ENCODE peak calls at places on chromosomes 11 and 22, in nine cellular contexts. One of them, this sample, is unnamed.

GRCh38 chr11:72591785-72592490 is 82.3 kb downstream of the PDE2A start:
- DNase-seq in mammary epithelial cell: no peak
- DNase-seq in adrenal gland: no peak
- DNase-seq in IMR-90: no peak
- DNase-seq in heart left ventricle: no peak
- DNase-seq in stomach: no peak
- DNase-seq in ovary: no peak
- DNase-seq in sigmoid colon: no peak
- DNase-seq in H9: no peak
- DNase-seq in this sample: peak

GRCh38 chr11:76662656-76663460 is 7.7 kb downstream of the LRRC32 start:
- DNase-seq in mammary epithelial cell: no peak
- DNase-seq in adrenal gland: peak
- DNase-seq in IMR-90: no peak
- DNase-seq in heart left ventricle: no peak
- DNase-seq in stomach: no peak
- DNase-seq in ovary: no peak
- DNase-seq in sigmoid colon: peak
- DNase-seq in H9: no peak
- DNase-seq in this sample: no peak

GRCh38 chr22:46735747-46736608 is 2.1 kb downstream of the CERK start:
- DNase-seq in mammary epithelial cell: no peak
- DNase-seq in adrenal gland: no peak
- DNase-seq in IMR-90: no peak
- DNase-seq in heart left ventricle: no peak
- DNase-seq in stomach: no peak
- DNase-seq in ovary: no peak
- DNase-seq in sigmoid colon: no peak
- DNase-seq in H9: peak
- DNase-seq in this sample: no peak

GRCh38 chr11:118437736-118438125 is 1.4 kb downstream of the KMT2A start:
- DNase-seq in mammary epithelial cell: peak
- DNase-seq in adrenal gland: peak
- DNase-seq in IMR-90: peak
- DNase-seq in heart left ventricle: no peak
- DNase-seq in stomach: no peak
- DNase-seq in ovary: peak
- DNase-seq in sigmoid colon: peak
- DNase-seq in H9: peak
- DNase-seq in this sample: no peak

GRCh38 chr11:112174789-112175595 is at the start of gene BCO2:
- DNase-seq in mammary epithelial cell: peak
- DNase-seq in adrenal gland: peak
- DNase-seq in IMR-90: peak
- DNase-seq in heart left ventricle: peak
- DNase-seq in stomach: peak
- DNase-seq in ovary: peak
- DNase-seq in sigmoid colon: peak
- DNase-seq in H9: peak
- DNase-seq in this sample: peak

GRCh38 chr11:62370743-62371440 is 33.6 kb downstream of the ASRGL1 start:
- DNase-seq in mammary epithelial cell: no peak
- DNase-seq in adrenal gland: no peak
- DNase-seq in IMR-90: no peak
- DNase-seq in heart left ventricle: peak
- DNase-seq in stomach: peak
- DNase-seq in ovary: no peak
- DNase-seq in sigmoid colon: no peak
- DNase-seq in H9: peak
- DNase-seq in this sample: no peak

GRCh38 chr11:113553235-113553634 is 78.0 kb upstream of the DRD2 start:
- DNase-seq in mammary epithelial cell: peak
- DNase-seq in adrenal gland: no peak
- DNase-seq in IMR-90: peak
- DNase-seq in heart left ventricle: no peak
- DNase-seq in stomach: no peak
- DNase-seq in ovary: no peak
- DNase-seq in sigmoid colon: no peak
- DNase-seq in H9: peak
- DNase-seq in this sample: no peak

GRCh38 chr11:89405629-89406028 is 85.5 kb downstream of the NOX4 start:
- DNase-seq in mammary epithelial cell: peak
- DNase-seq in adrenal gland: no peak
- DNase-seq in IMR-90: no peak
- DNase-seq in heart left ventricle: no peak
- DNase-seq in stomach: no peak
- DNase-seq in ovary: no peak
- DNase-seq in sigmoid colon: no peak
- DNase-seq in H9: no peak
- DNase-seq in this sample: no peak

GRCh38 chr11:22079133-22079847 is 113.6 kb upstream of the ANO5 start:
- DNase-seq in mammary epithelial cell: no peak
- DNase-seq in adrenal gland: no peak
- DNase-seq in IMR-90: no peak
- DNase-seq in heart left ventricle: no peak
- DNase-seq in stomach: no peak
- DNase-seq in ovary: no peak
- DNase-seq in sigmoid colon: no peak
- DNase-seq in H9: no peak
- DNase-seq in this sample: no peak

GRCh38 chr11:2748061-2748813 is 48.4 kb upstream of the KCNQ1OT1 start:
- DNase-seq in mammary epithelial cell: no peak
- DNase-seq in adrenal gland: no peak
- DNase-seq in IMR-90: no peak
- DNase-seq in heart left ventricle: peak
- DNase-seq in stomach: no peak
- DNase-seq in ovary: no peak
- DNase-seq in sigmoid colon: peak
- DNase-seq in H9: no peak
- DNase-seq in this sample: peak

GRCh38 chr22:37534445-37534844 is 15.2 kb upstream of the CARD10 start:
- DNase-seq in mammary epithelial cell: no peak
- DNase-seq in adrenal gland: no peak
- DNase-seq in IMR-90: no peak
- DNase-seq in heart left ventricle: no peak
- DNase-seq in stomach: no peak
- DNase-seq in ovary: no peak
- DNase-seq in sigmoid colon: no peak
- DNase-seq in H9: no peak
- DNase-seq in this sample: no peak

GRCh38 chr22:46038516-46039430 is 61.8 kb upstream of the WNT7B start:
- DNase-seq in mammary epithelial cell: no peak
- DNase-seq in adrenal gland: no peak
- DNase-seq in IMR-90: no peak
- DNase-seq in heart left ventricle: no peak
- DNase-seq in stomach: no peak
- DNase-seq in ovary: peak
- DNase-seq in sigmoid colon: peak
- DNase-seq in H9: no peak
- DNase-seq in this sample: no peak

GRCh38 chr11:11843233-11843632 is 1.5 kb downstream of the USP47 start:
- DNase-seq in mammary epithelial cell: peak
- DNase-seq in adrenal gland: no peak
- DNase-seq in IMR-90: peak
- DNase-seq in heart left ventricle: no peak
- DNase-seq in stomach: no peak
- DNase-seq in ovary: no peak
- DNase-seq in sigmoid colon: no peak
- DNase-seq in H9: no peak
- DNase-seq in this sample: no peak

GRCh38 chr11:44727114-44727372 is 281 bp downstream of the TSPAN18 start:
- DNase-seq in mammary epithelial cell: no peak
- DNase-seq in adrenal gland: no peak
- DNase-seq in IMR-90: no peak
- DNase-seq in heart left ventricle: no peak
- DNase-seq in stomach: no peak
- DNase-seq in ovary: no peak
- DNase-seq in sigmoid colon: no peak
- DNase-seq in H9: no peak
- DNase-seq in this sample: no peak

GRCh38 chr11:22734628-22735345 is 68.4 kb downstream of the GAS2 start:
- DNase-seq in mammary epithelial cell: no peak
- DNase-seq in adrenal gland: no peak
- DNase-seq in IMR-90: no peak
- DNase-seq in heart left ventricle: no peak
- DNase-seq in stomach: no peak
- DNase-seq in ovary: no peak
- DNase-seq in sigmoid colon: no peak
- DNase-seq in H9: no peak
- DNase-seq in this sample: no peak

DNA sequence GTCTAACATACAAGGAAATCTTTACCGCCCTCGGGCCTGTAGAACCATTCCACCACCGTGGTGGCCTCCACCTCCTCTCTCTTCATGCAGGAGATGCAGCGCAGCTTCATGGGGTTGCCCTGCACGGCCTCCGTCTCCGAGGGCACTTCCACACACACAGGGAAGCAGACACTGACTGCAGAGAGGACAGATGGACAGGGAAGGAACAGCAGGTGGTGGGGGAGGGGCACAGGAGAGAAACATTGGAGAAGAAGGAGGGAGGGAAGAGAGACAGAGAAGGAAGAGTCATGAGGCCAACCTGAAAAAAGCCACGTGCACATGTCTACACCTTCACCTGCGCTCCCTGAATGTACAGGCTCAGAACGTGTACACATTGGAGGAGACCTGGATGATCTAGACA is 8.8 kb downstream of the SCN3B start:
- DNase-seq in mammary epithelial cell: no peak
- DNase-seq in adrenal gland: no peak
- DNase-seq in IMR-90: no peak
- DNase-seq in heart left ventricle: no peak
- DNase-seq in stomach: no peak
- DNase-seq in ovary: no peak
- DNase-seq in sigmoid colon: no peak
- DNase-seq in H9: no peak
- DNase-seq in this sample: no peak
- H3K27ac ChIP-seq in mammary epithelial cell: no peak
- H3K27ac ChIP-seq in adrenal gland: no peak
- H3K27ac ChIP-seq in IMR-90: no peak
- H3K27ac ChIP-seq in heart left ventricle: no peak
- H3K27ac ChIP-seq in stomach: no peak
- H3K27ac ChIP-seq in ovary: no peak
- H3K27ac ChIP-seq in sigmoid colon: no peak
- H3K27ac ChIP-seq in H9: no peak
- H3K27ac ChIP-seq in this sample: peak

GRCh38 chr11:108589136-108589535 is 4.4 kb downstream of the EXPH5 start:
- DNase-seq in mammary epithelial cell: no peak
- DNase-seq in adrenal gland: no peak
- DNase-seq in IMR-90: no peak
- DNase-seq in heart left ventricle: no peak
- DNase-seq in stomach: no peak
- DNase-seq in ovary: no peak
- DNase-seq in sigmoid colon: no peak
- DNase-seq in H9: no peak
- DNase-seq in this sample: no peak

GRCh38 chr11:108584973-108585372 is 8.6 kb downstream of the EXPH5 start:
- DNase-seq in mammary epithelial cell: no peak
- DNase-seq in adrenal gland: no peak
- DNase-seq in IMR-90: no peak
- DNase-seq in heart left ventricle: no peak
- DNase-seq in stomach: no peak
- DNase-seq in ovary: no peak
- DNase-seq in sigmoid colon: no peak
- DNase-seq in H9: no peak
- DNase-seq in this sample: no peak

GRCh38 chr11:108587109-108587508 is 6.5 kb downstream of the EXPH5 start:
- DNase-seq in mammary epithelial cell: no peak
- DNase-seq in adrenal gland: no peak
- DNase-seq in IMR-90: no peak
- DNase-seq in heart left ventricle: no peak
- DNase-seq in stomach: no peak
- DNase-seq in ovary: no peak
- DNase-seq in sigmoid colon: no peak
- DNase-seq in H9: no peak
- DNase-seq in this sample: no peak

GRCh38 chr11:108586600-108586999 is 7.0 kb downstream of the EXPH5 start:
- DNase-seq in mammary epithelial cell: no peak
- DNase-seq in adrenal gland: no peak
- DNase-seq in IMR-90: no peak
- DNase-seq in heart left ventricle: no peak
- DNase-seq in stomach: no peak
- DNase-seq in ovary: no peak
- DNase-seq in sigmoid colon: no peak
- DNase-seq in H9: no peak
- DNase-seq in this sample: no peak

GRCh38 chr11:108588287-108588686 is 5.3 kb downstream of the EXPH5 start:
- DNase-seq in mammary epithelial cell: no peak
- DNase-seq in adrenal gland: no peak
- DNase-seq in IMR-90: no peak
- DNase-seq in heart left ventricle: no peak
- DNase-seq in stomach: no peak
- DNase-seq in ovary: no peak
- DNase-seq in sigmoid colon: no peak
- DNase-seq in H9: no peak
- DNase-seq in this sample: no peak
- TF ChIP-seq CTCF in mammary epithelial cell: peak
- TF ChIP-seq CTCF in adrenal gland: no peak
- TF ChIP-seq CTCF in IMR-90: no peak
- TF ChIP-seq CTCF in heart left ventricle: no peak
- TF ChIP-seq CTCF in stomach: no peak
- TF ChIP-seq CTCF in ovary: no peak
- TF ChIP-seq CTCF in sigmoid colon: no peak
- TF ChIP-seq CTCF in H9: no peak
- TF ChIP-seq CTCF in this sample: no peak

GRCh38 chr22:48605856-48606255 is 1221.8 kb downstream of the BRD1 start:
- DNase-seq in mammary epithelial cell: no peak
- DNase-seq in adrenal gland: peak
- DNase-seq in IMR-90: no peak
- DNase-seq in heart left ventricle: peak
- DNase-seq in stomach: no peak
- DNase-seq in ovary: peak
- DNase-seq in sigmoid colon: no peak
- DNase-seq in H9: no peak
- DNase-seq in this sample: no peak
- H3K27ac ChIP-seq in mammary epithelial cell: no peak
- H3K27ac ChIP-seq in adrenal gland: no peak
- H3K27ac ChIP-seq in IMR-90: no peak
- H3K27ac ChIP-seq in heart left ventricle: no peak
- H3K27ac ChIP-seq in stomach: no peak
- H3K27ac ChIP-seq in ovary: no peak
- H3K27ac ChIP-seq in sigmoid colon: no peak
- H3K27ac ChIP-seq in H9: no peak
- H3K27ac ChIP-seq in this sample: no peak

GRCh38 chr11:114651145-114651718 is 27.1 kb upstream of the NXPE2 start:
- DNase-seq in mammary epithelial cell: no peak
- DNase-seq in adrenal gland: no peak
- DNase-seq in IMR-90: no peak
- DNase-seq in heart left ventricle: no peak
- DNase-seq in stomach: no peak
- DNase-seq in ovary: no peak
- DNase-seq in sigmoid colon: no peak
- DNase-seq in H9: no peak
- DNase-seq in this sample: no peak
- TF ChIP-seq CTCF in mammary epithelial cell: no peak
- TF ChIP-seq CTCF in adrenal gland: no peak
- TF ChIP-seq CTCF in IMR-90: no peak
- TF ChIP-seq CTCF in heart left ventricle: no peak
- TF ChIP-seq CTCF in stomach: no peak
- TF ChIP-seq CTCF in ovary: no peak
- TF ChIP-seq CTCF in sigmoid colon: no peak
- TF ChIP-seq CTCF in H9: no peak
- TF ChIP-seq CTCF in this sample: no peak

This sample was measured in dorsolateral prefrontal cortex.